ENCODE peak calls at places on chromosome 7, in five cellular contexts. Y is left ventricle myocardium inferior, F is psoas muscle, N is endodermal cell, K is skeletal muscle cell. O is an unnamed sample.

GRCh38 chr7:70856889-70857511 is 274.9 kb upstream of the GALNT17 start:
- DNase-seq in Y (peak), F (peak), N (peak), K (no peak), O (peak)

GRCh38 chr7:107150375-107151073 is 18.3 kb upstream of the HBP1 start:
- DNase-seq in Y (peak), F (peak), N (peak), K (no peak), O (no peak)

GRCh38 chr7:13770305-13770704 is 219.2 kb downstream of the ETV1 start:
- DNase-seq in Y (no peak), F (no peak), N (no peak), K (no peak), O (no peak)

GRCh38 chr7:1049006-1049741 is 4.8 kb downstream of the GPR146 start:
- DNase-seq in Y (no peak), F (no peak), N (no peak), K (no peak), O (no peak)

GRCh38 chr7:40057292-40057691 is 77.1 kb downstream of the MPLKIP start:
- DNase-seq in Y (no peak), F (no peak), N (no peak), K (peak), O (no peak)

GRCh38 chr7:28750981-28751380 is 207.1 kb downstream of the TRIL start:
- DNase-seq in Y (no peak), F (no peak), N (peak), K (no peak), O (no peak)

GRCh38 chr7:84484502-84485079 is 290.0 kb upstream of the SEMA3A start:
- DNase-seq in Y (no peak), F (no peak), N (no peak), K (no peak), O (no peak)

GRCh38 chr7:134943785-134944400 is 42.4 kb upstream of the AGBL3 start:
- DNase-seq in Y (no peak), F (no peak), N (no peak), K (no peak), O (no peak)

O was measured in H9.